ENCODE peak calls at places on chromosome 20, in eight cellular contexts. D, M, B, K, R, S, F and H are unnamed samples.

GRCh38 chr20:25470045-25470444 is 62.6 kb downstream of the GINS1 start:
- DNase-seq in D (no peak), M (peak; percentile 32), B (no peak), K (peak; percentile 52), R (peak; percentile 73), S (peak; percentile 50), F (no peak), H (no peak)

GRCh38 chr20:25360631-25361286 is 29.9 kb downstream of the ABHD12 start:
- DNase-seq in D (no peak), M (no peak), B (no peak), K (no peak), R (no peak), S (peak; percentile 19), F (no peak), H (no peak)

GRCh38 chr20:53291548-53291947 is 302.1 kb downstream of the ZNF217 start:
- DNase-seq in D (no peak), M (no peak), B (no peak), K (no peak), R (peak; percentile 32), S (no peak), F (no peak), H (no peak)

GRCh38 chr20:43722153-43722505 is 4.7 kb downstream of the GTSF1L start:
- DNase-seq in D (no peak), M (no peak), B (no peak), K (no peak), R (no peak), S (no peak), F (no peak), H (peak; percentile 9)

GRCh38 chr20:40160151-40160550 is 528.9 kb downstream of the MAFB start:
- DNase-seq in D (no peak), M (peak; percentile 27), B (peak; percentile 44), K (no peak), R (peak; percentile 78), S (peak; percentile 72), F (peak; percentile 21), H (peak; percentile 51)

GRCh38 chr20:50931048-50931305 is 260 bp downstream of the ADNP start:
- DNase-seq in D (peak; percentile 82), M (no peak), B (no peak), K (no peak), R (no peak), S (no peak), F (no peak), H (no peak)

GRCh38 chr20:58233881-58234528 is 5.6 kb upstream of the ANKRD60 start:
- DNase-seq in D (no peak), M (no peak), B (no peak), K (no peak), R (no peak), S (no peak), F (no peak), H (no peak)

GRCh38 chr20:25863536-25864325 is 167.1 kb upstream of the ZNF337 start:
- DNase-seq in D (no peak), M (no peak), B (no peak), K (peak; percentile 81), R (no peak), S (no peak), F (no peak), H (no peak)

GRCh38 chr20:4130404-4131189 is 115.2 kb upstream of the RNF24 start:
- DNase-seq in D (no peak), M (no peak), B (no peak), K (no peak), R (peak; percentile 83), S (peak; percentile 53), F (no peak), H (peak; percentile 71)

GRCh38 chr20:53939554-53940355 is 130.6 kb downstream of the BCAS1 start:
- DNase-seq in D (peak; percentile 42), M (peak; percentile 93), B (peak; percentile 80), K (peak; percentile 94), R (peak; percentile 95), S (peak; percentile 92), F (peak; percentile 93), H (peak; percentile 92)

GRCh38 chr20:23136893-23137745 is 51.0 kb upstream of the CD93 start:
- DNase-seq in D (no peak), M (no peak), B (no peak), K (peak; percentile 52), R (peak; percentile 96), S (peak; percentile 82), F (no peak), H (no peak)

GRCh38 chr20:26209171-26209941 is 512.7 kb upstream of the ZNF337 start:
- DNase-seq in D (peak; percentile 29), M (no peak), B (peak; percentile 32), K (peak; percentile 77), R (no peak), S (no peak), F (no peak), H (no peak)

GRCh38 chr20:38790210-38791053 is 15.1 kb upstream of the PPP1R16B start:
- DNase-seq in D (peak; percentile 40), M (no peak), B (no peak), K (no peak), R (peak; percentile 47), S (peak; percentile 96), F (no peak), H (no peak)

GRCh38 chr20:64225828-64226598 is 29.5 kb upstream of the PCMTD2 start:
- DNase-seq in D (no peak), M (no peak), B (no peak), K (peak; percentile 52), R (no peak), S (no peak), F (no peak), H (no peak)
- TF ChIP-seq CTCF in D (no peak), M (no peak), B (no peak), K (no peak), R (no peak), S (no peak), F (no peak), H (no peak)

DNA sequence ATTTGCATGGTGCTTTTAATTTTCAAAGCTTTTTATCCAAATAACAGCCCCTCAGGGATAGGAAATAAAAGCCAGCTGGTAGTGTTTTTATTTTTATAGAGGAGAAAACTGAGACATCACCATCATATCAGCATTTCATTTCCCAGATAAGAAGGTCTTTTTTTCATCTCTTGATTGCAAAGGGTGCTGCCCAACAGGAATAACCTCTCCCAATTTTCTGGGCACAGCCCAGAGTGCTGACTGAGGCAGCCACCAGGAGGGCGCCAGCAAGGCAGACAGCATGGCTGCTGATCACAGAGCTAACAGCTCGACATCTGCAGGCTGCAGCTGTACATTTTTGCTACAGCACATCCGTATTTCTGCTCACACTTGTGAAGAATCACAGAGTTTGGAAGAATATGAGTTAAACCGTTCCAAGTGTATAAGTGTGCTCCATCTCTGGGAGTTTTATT is 85.7 kb upstream of the C20orf144 start:
- DNase-seq in D (no peak), M (peak; percentile 36), B (peak; percentile 67), K (no peak), R (no peak), S (no peak), F (no peak), H (no peak)
- TF ChIP-seq CTCF in D (no peak), M (no peak), B (peak; percentile 52), K (no peak), R (no peak), S (no peak), F (no peak), H (no peak)

GRCh38 chr20:2124632-2125131 is 23.1 kb downstream of the STK35 start:
- DNase-seq in D (peak; percentile 38), M (no peak), B (no peak), K (no peak), R (no peak), S (no peak), F (no peak), H (no peak)
- TF ChIP-seq CTCF in D (no peak), M (no peak), B (no peak), K (no peak), R (no peak), S (no peak), F (no peak), H (no peak)

GRCh38 chr20:19903168-19903676 is 113.9 kb upstream of the NAA20 start:
- DNase-seq in D (peak; percentile 73), M (peak; percentile 44), B (no peak), K (no peak), R (peak; percentile 30), S (no peak), F (no peak), H (peak; percentile 77)
- TF ChIP-seq CTCF in D (peak; percentile 48), M (no peak), B (no peak), K (peak; percentile 10), R (no peak), S (no peak), F (peak; percentile 29), H (peak; percentile 40)

GRCh38 chr20:34703573-34704176 is 469 bp upstream of the TP53INP2 start:
- DNase-seq in D (no peak), M (peak; percentile 55), B (no peak), K (no peak), R (peak; percentile 14), S (no peak), F (peak; percentile 41), H (no peak)
- TF ChIP-seq CTCF in D (no peak), M (no peak), B (no peak), K (no peak), R (no peak), S (no peak), F (peak; percentile 10), H (no peak)

DNA sequence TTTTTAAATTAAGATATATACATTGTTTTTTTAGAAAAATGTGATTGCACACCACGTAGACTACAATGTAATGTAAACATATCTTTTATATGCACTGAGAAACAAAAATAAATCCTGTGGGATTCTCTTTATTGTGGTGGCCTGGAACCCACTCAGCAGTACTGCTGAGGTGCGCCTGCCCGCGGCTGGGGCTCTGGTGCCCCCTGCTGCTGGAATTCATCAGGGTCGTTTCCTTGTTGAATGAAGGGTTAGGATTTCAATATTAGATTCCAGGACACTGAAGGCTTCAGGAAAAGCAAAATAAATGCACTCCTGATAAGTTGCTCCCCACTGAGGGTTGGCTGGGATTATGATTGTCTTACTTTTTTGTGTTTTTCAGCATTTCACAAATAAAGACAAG is 175.8 kb upstream of the GGTLC1 start:
- DNase-seq in D (no peak), M (no peak), B (no peak), K (no peak), R (no peak), S (no peak), F (no peak), H (no peak)
- TF ChIP-seq CTCF in D (peak; percentile 32), M (no peak), B (no peak), K (peak; percentile 18), R (no peak), S (no peak), F (no peak), H (no peak)

DNA sequence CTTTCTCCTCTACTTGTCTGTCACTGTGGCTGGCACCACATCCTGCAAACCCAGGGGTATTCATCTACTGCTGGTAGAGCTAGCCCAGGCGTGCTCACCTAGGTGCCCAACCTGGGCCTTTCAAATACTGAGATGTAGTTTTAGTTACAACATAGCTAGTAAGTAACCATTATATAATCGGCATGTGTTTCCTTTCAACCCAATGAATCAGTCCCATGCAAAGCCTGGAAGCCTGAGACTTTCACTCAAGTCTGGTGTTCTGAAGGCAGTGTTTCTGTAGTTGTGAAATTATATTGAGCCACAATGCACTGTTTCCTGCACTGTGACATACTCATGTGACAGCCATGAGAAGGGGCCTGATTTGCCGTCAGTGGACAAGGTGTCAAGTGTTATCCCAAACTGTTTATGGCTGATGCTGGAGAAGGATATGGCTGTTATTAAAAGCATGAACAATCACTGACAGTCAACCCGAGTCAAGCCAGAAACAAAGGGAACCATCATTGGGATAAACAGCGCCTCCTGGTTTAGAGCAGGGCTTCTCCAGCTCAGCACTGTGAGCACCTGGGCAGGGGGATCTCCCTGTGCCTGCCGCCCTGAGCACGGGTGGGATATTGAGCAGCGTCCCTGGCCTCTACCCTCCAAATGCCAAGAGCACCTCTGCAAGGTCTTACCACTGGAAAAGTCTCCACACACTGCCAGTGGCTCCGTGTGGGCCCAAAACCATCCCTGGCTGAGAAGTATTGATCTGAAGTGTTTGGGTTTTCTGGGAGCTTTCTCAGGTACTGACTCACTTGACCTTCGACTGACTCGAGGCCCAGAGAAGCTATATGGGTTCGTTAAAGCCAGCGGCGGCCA is 1.6 kb downstream of the PSMA7 start:
- DNase-seq in D (no peak), M (no peak), B (no peak), K (no peak), R (peak; percentile 42), S (no peak), F (no peak), H (peak; percentile 66)
- TF ChIP-seq CTCF in D (no peak), M (no peak), B (no peak), K (no peak), R (no peak), S (no peak), F (no peak), H (no peak)